ENCODE peak calls at places on chromosomes 5 and 9, in seven cellular contexts. One of them, this sample, is unnamed.

GRCh38 chr9:114825126-114825525 is 19.3 kb upstream of the TNFSF15 start:
- DNase-seq in iPS-NIHi11: no peak
- DNase-seq in GM23338: no peak
- DNase-seq in neuronal stem cell: no peak
- DNase-seq in CD8-positive, alpha-beta memory T cell: no peak
- DNase-seq in occipital lobe: no peak
- DNase-seq in SJSA1: no peak
- DNase-seq in this sample: no peak

GRCh38 chr9:86281577-86282076 is 711 bp downstream of the ISCA1 start:
- DNase-seq in occipital lobe: no peak
- DNase-seq in CD8-positive, alpha-beta memory T cell: no peak
- DNase-seq in iPS-NIHi11: peak
- DNase-seq in neuronal stem cell: peak
- DNase-seq in SJSA1: no peak
- DNase-seq in GM23338: peak
- DNase-seq in this sample: no peak

GRCh38 chr5:98500811-98501210 is 272.7 kb upstream of the RGMB start:
- DNase-seq in GM23338: no peak
- DNase-seq in occipital lobe: no peak
- DNase-seq in iPS-NIHi11: no peak
- DNase-seq in CD8-positive, alpha-beta memory T cell: no peak
- DNase-seq in neuronal stem cell: no peak
- DNase-seq in SJSA1: no peak
- DNase-seq in this sample: no peak

GRCh38 chr5:141343242-141343952 is at the start of gene PCDHGA3:
- DNase-seq in SJSA1: no peak
- DNase-seq in GM23338: peak
- DNase-seq in neuronal stem cell: no peak
- DNase-seq in occipital lobe: no peak
- DNase-seq in CD8-positive, alpha-beta memory T cell: no peak
- DNase-seq in iPS-NIHi11: peak
- DNase-seq in this sample: no peak

GRCh38 chr5:61402244-61402823 is 70.3 kb downstream of the ZSWIM6 start:
- DNase-seq in neuronal stem cell: no peak
- DNase-seq in GM23338: no peak
- DNase-seq in CD8-positive, alpha-beta memory T cell: no peak
- DNase-seq in SJSA1: no peak
- DNase-seq in occipital lobe: no peak
- DNase-seq in iPS-NIHi11: no peak
- DNase-seq in this sample: no peak

GRCh38 chr9:121557581-121558422 is 58.2 kb upstream of the GGTA1 start:
- DNase-seq in SJSA1: peak
- DNase-seq in occipital lobe: peak
- DNase-seq in CD8-positive, alpha-beta memory T cell: no peak
- DNase-seq in iPS-NIHi11: peak
- DNase-seq in GM23338: peak
- DNase-seq in neuronal stem cell: peak
- DNase-seq in this sample: peak

GRCh38 chr9:119280740-119281485 is 88.3 kb downstream of the BRINP1 start:
- DNase-seq in iPS-NIHi11: no peak
- DNase-seq in neuronal stem cell: no peak
- DNase-seq in SJSA1: no peak
- DNase-seq in GM23338: no peak
- DNase-seq in CD8-positive, alpha-beta memory T cell: no peak
- DNase-seq in occipital lobe: no peak
- DNase-seq in this sample: no peak

GRCh38 chr9:135247174-135247930 is 159.9 kb downstream of the OLFM1 start:
- DNase-seq in iPS-NIHi11: no peak
- DNase-seq in GM23338: no peak
- DNase-seq in neuronal stem cell: no peak
- DNase-seq in CD8-positive, alpha-beta memory T cell: peak
- DNase-seq in occipital lobe: no peak
- DNase-seq in SJSA1: no peak
- DNase-seq in this sample: no peak

GRCh38 chr5:11164456-11165286 is 403.6 kb upstream of the DAP start:
- DNase-seq in neuronal stem cell: no peak
- DNase-seq in CD8-positive, alpha-beta memory T cell: no peak
- DNase-seq in GM23338: no peak
- DNase-seq in occipital lobe: peak
- DNase-seq in SJSA1: no peak
- DNase-seq in iPS-NIHi11: no peak
- DNase-seq in this sample: no peak

GRCh38 chr5:134240421-134240962 is 14.6 kb upstream of the PPP2CA start:
- DNase-seq in occipital lobe: no peak
- DNase-seq in CD8-positive, alpha-beta memory T cell: no peak
- DNase-seq in GM23338: no peak
- DNase-seq in SJSA1: no peak
- DNase-seq in iPS-NIHi11: peak
- DNase-seq in neuronal stem cell: no peak
- DNase-seq in this sample: no peak

GRCh38 chr5:78275998-78276543 is 18.4 kb downstream of the AP3B1 start:
- DNase-seq in occipital lobe: no peak
- DNase-seq in iPS-NIHi11: no peak
- DNase-seq in SJSA1: no peak
- DNase-seq in CD8-positive, alpha-beta memory T cell: no peak
- DNase-seq in neuronal stem cell: no peak
- DNase-seq in GM23338: no peak
- DNase-seq in this sample: no peak

GRCh38 chr9:104606202-104606601 is 775 bp upstream of the OR13C2 start:
- DNase-seq in occipital lobe: no peak
- DNase-seq in CD8-positive, alpha-beta memory T cell: no peak
- DNase-seq in GM23338: no peak
- DNase-seq in neuronal stem cell: peak
- DNase-seq in SJSA1: no peak
- DNase-seq in iPS-NIHi11: no peak
- DNase-seq in this sample: no peak

GRCh38 chr9:111897831-111898144 is 1.2 kb downstream of the UGCG start:
- DNase-seq in iPS-NIHi11: no peak
- DNase-seq in CD8-positive, alpha-beta memory T cell: no peak
- DNase-seq in SJSA1: no peak
- DNase-seq in occipital lobe: no peak
- DNase-seq in neuronal stem cell: no peak
- DNase-seq in GM23338: no peak
- DNase-seq in this sample: no peak

GRCh38 chr5:7412369-7412768 is 16.4 kb downstream of the ADCY2 start:
- DNase-seq in occipital lobe: no peak
- DNase-seq in neuronal stem cell: no peak
- DNase-seq in CD8-positive, alpha-beta memory T cell: no peak
- DNase-seq in SJSA1: no peak
- DNase-seq in iPS-NIHi11: no peak
- DNase-seq in GM23338: no peak
- DNase-seq in this sample: no peak

GRCh38 chr5:4676934-4677333 is 463.2 kb upstream of the ADAMTS16 start:
- DNase-seq in occipital lobe: no peak
- DNase-seq in CD8-positive, alpha-beta memory T cell: no peak
- DNase-seq in iPS-NIHi11: no peak
- DNase-seq in SJSA1: no peak
- DNase-seq in GM23338: no peak
- DNase-seq in neuronal stem cell: no peak
- DNase-seq in this sample: no peak

GRCh38 chr5:178644826-178645545 is 18.1 kb upstream of the CLK4 start:
- DNase-seq in neuronal stem cell: no peak
- DNase-seq in CD8-positive, alpha-beta memory T cell: no peak
- DNase-seq in iPS-NIHi11: no peak
- DNase-seq in GM23338: no peak
- DNase-seq in SJSA1: no peak
- DNase-seq in occipital lobe: peak
- DNase-seq in this sample: no peak

GRCh38 chr5:10563132-10563939 is 534 bp upstream of the ANKRD33B start:
- DNase-seq in iPS-NIHi11: peak
- DNase-seq in CD8-positive, alpha-beta memory T cell: peak
- DNase-seq in neuronal stem cell: peak
- DNase-seq in GM23338: peak
- DNase-seq in SJSA1: no peak
- DNase-seq in occipital lobe: no peak
- DNase-seq in this sample: no peak

GRCh38 chr9:135944444-135945252 is 16.5 kb downstream of the UBAC1 start:
- DNase-seq in CD8-positive, alpha-beta memory T cell: no peak
- DNase-seq in iPS-NIHi11: no peak
- DNase-seq in neuronal stem cell: no peak
- DNase-seq in GM23338: no peak
- DNase-seq in SJSA1: no peak
- DNase-seq in occipital lobe: no peak
- DNase-seq in this sample: no peak

GRCh38 chr5:36363101-36363500 is 61.4 kb upstream of the RANBP3L start:
- DNase-seq in CD8-positive, alpha-beta memory T cell: no peak
- DNase-seq in SJSA1: no peak
- DNase-seq in GM23338: peak
- DNase-seq in occipital lobe: no peak
- DNase-seq in iPS-NIHi11: peak
- DNase-seq in neuronal stem cell: no peak
- DNase-seq in this sample: no peak

GRCh38 chr9:127626752-127627493 is 14.8 kb downstream of the STXBP1 start:
- DNase-seq in SJSA1: no peak
- DNase-seq in GM23338: no peak
- DNase-seq in occipital lobe: no peak
- DNase-seq in CD8-positive, alpha-beta memory T cell: no peak
- DNase-seq in iPS-NIHi11: no peak
- DNase-seq in neuronal stem cell: no peak
- DNase-seq in this sample: no peak

GRCh38 chr5:2549354-2549753 is 202.1 kb downstream of the IRX2 start:
- DNase-seq in SJSA1: no peak
- DNase-seq in occipital lobe: no peak
- DNase-seq in CD8-positive, alpha-beta memory T cell: no peak
- DNase-seq in neuronal stem cell: no peak
- DNase-seq in iPS-NIHi11: no peak
- DNase-seq in GM23338: no peak
- DNase-seq in this sample: no peak

GRCh38 chr9:20236676-20237075 is 385.6 kb downstream of the MLLT3 start:
- DNase-seq in CD8-positive, alpha-beta memory T cell: no peak
- DNase-seq in SJSA1: no peak
- DNase-seq in GM23338: no peak
- DNase-seq in iPS-NIHi11: no peak
- DNase-seq in neuronal stem cell: no peak
- DNase-seq in occipital lobe: no peak
- DNase-seq in this sample: no peak

GRCh38 chr5:156411131-156411727 is 84.3 kb downstream of the SGCD start:
- DNase-seq in CD8-positive, alpha-beta memory T cell: no peak
- DNase-seq in occipital lobe: no peak
- DNase-seq in neuronal stem cell: no peak
- DNase-seq in iPS-NIHi11: no peak
- DNase-seq in GM23338: no peak
- DNase-seq in SJSA1: no peak
- DNase-seq in this sample: no peak

GRCh38 chr9:5549671-5550650 is 39.6 kb downstream of the PDCD1LG2 start:
- DNase-seq in SJSA1: no peak
- DNase-seq in neuronal stem cell: no peak
- DNase-seq in iPS-NIHi11: no peak
- DNase-seq in CD8-positive, alpha-beta memory T cell: no peak
- DNase-seq in occipital lobe: no peak
- DNase-seq in GM23338: no peak
- DNase-seq in this sample: no peak

GRCh38 chr5:169296456-169297220 is 4.3 kb downstream of the SLIT3 start:
- DNase-seq in CD8-positive, alpha-beta memory T cell: no peak
- DNase-seq in occipital lobe: no peak
- DNase-seq in GM23338: no peak
- DNase-seq in neuronal stem cell: no peak
- DNase-seq in iPS-NIHi11: no peak
- DNase-seq in SJSA1: peak
- DNase-seq in this sample: no peak

GRCh38 chr9:37984672-37985611 is 81.0 kb upstream of the SLC25A51 start:
- DNase-seq in SJSA1: no peak
- DNase-seq in neuronal stem cell: no peak
- DNase-seq in GM23338: no peak
- DNase-seq in CD8-positive, alpha-beta memory T cell: no peak
- DNase-seq in occipital lobe: no peak
- DNase-seq in iPS-NIHi11: no peak
- DNase-seq in this sample: no peak

GRCh38 chr9:93600504-93600903 is 24.1 kb downstream of the PHF2 start:
- DNase-seq in occipital lobe: no peak
- DNase-seq in iPS-NIHi11: no peak
- DNase-seq in SJSA1: no peak
- DNase-seq in neuronal stem cell: no peak
- DNase-seq in GM23338: peak
- DNase-seq in CD8-positive, alpha-beta memory T cell: no peak
- DNase-seq in this sample: no peak

GRCh38 chr5:2283481-2284045 is 400.8 kb upstream of the IRX4 start:
- DNase-seq in occipital lobe: no peak
- DNase-seq in GM23338: no peak
- DNase-seq in CD8-positive, alpha-beta memory T cell: no peak
- DNase-seq in neuronal stem cell: no peak
- DNase-seq in iPS-NIHi11: no peak
- DNase-seq in SJSA1: no peak
- DNase-seq in this sample: no peak

GRCh38 chr9:128787583-128788156 is 617 bp downstream of the TBC1D13 start:
- DNase-seq in neuronal stem cell: no peak
- DNase-seq in occipital lobe: no peak
- DNase-seq in SJSA1: peak
- DNase-seq in CD8-positive, alpha-beta memory T cell: no peak
- DNase-seq in iPS-NIHi11: no peak
- DNase-seq in GM23338: peak
- DNase-seq in this sample: no peak

GRCh38 chr9:109912082-109912581 is 132.1 kb downstream of the PALM2AKAP2 start:
- DNase-seq in neuronal stem cell: no peak
- DNase-seq in iPS-NIHi11: no peak
- DNase-seq in occipital lobe: no peak
- DNase-seq in SJSA1: peak
- DNase-seq in GM23338: no peak
- DNase-seq in CD8-positive, alpha-beta memory T cell: no peak
- DNase-seq in this sample: no peak

GRCh38 chr5:102956599-102956998 is 163.3 kb downstream of the GIN1 start:
- DNase-seq in neuronal stem cell: no peak
- DNase-seq in occipital lobe: no peak
- DNase-seq in SJSA1: no peak
- DNase-seq in CD8-positive, alpha-beta memory T cell: no peak
- DNase-seq in iPS-NIHi11: no peak
- DNase-seq in GM23338: no peak
- DNase-seq in this sample: no peak